ENCODE peak calls at places on chromosomes 11 and 22, in nine cellular contexts. Y is memory B cell; A is heart left ventricle; K is stimulated activated CD4-positive, alpha-beta T cell treated with anti-CD3 and anti-CD28 coated beads, Interleukin-2, amount 100 ng/mL, for 48 hours; Z is T-helper 2 cell; W is GM19239; T is iPS-NIHi11; B is activated naive CD8-positive, alpha-beta T cell treated with anti-CD3 and anti-CD28 coated beads for 36 hours; D is chondrocyte. U is an unnamed sample.

GRCh38 chr22:19041403-19042074 is 80.7 kb downstream of the DGCR2 start:
- DNase-seq in B (no peak), A (no peak), W (no peak), T (no peak), K (no peak), Y (no peak), Z (no peak), D (peak), U (no peak)

GRCh38 chr11:114308689-114309089 is 12.5 kb downstream of the NNMT start:
- DNase-seq in W (no peak), D (no peak), T (no peak), Z (no peak), A (no peak), B (no peak), Y (no peak), K (no peak), U (no peak)

GRCh38 chr11:23278121-23278520 is 417.8 kb upstream of the CCDC179 start:
- DNase-seq in W (no peak), T (no peak), K (no peak), Z (no peak), Y (no peak), B (no peak), D (no peak), A (no peak), U (no peak)

GRCh38 chr11:79352304-79352703 is 88.5 kb downstream of the TENM4 start:
- DNase-seq in B (no peak), Y (no peak), Z (no peak), T (no peak), D (no peak), K (no peak), W (no peak), A (no peak), U (no peak)

GRCh38 chr22:47373648-47374272 is 611.3 kb downstream of the TBC1D22A start:
- DNase-seq in Z (no peak), W (no peak), D (peak), Y (no peak), B (no peak), T (no peak), K (no peak), A (no peak), U (no peak)

GRCh38 chr11:68890490-68891231 is 13.0 kb downstream of the MRPL21 start:
- DNase-seq in A (peak), B (no peak), Y (no peak), Z (no peak), W (no peak), K (no peak), T (no peak), D (peak), U (no peak)

GRCh38 chr11:108679045-108679444 is 14.2 kb downstream of the DDX10 start:
- DNase-seq in W (no peak), K (no peak), T (no peak), B (no peak), D (no peak), Z (no peak), A (no peak), Y (no peak), U (no peak)

GRCh38 chr11:119323532-119324033 is 6.7 kb upstream of the MCAM start:
- DNase-seq in K (peak), Y (peak), A (peak), T (peak), Z (peak), B (peak), W (no peak), D (no peak), U (peak)

GRCh38 chr11:2525166-2525861 is 80.5 kb downstream of the KCNQ1 start:
- DNase-seq in A (peak), K (no peak), Y (no peak), W (no peak), T (no peak), B (no peak), D (peak), Z (no peak), U (peak)

GRCh38 chr11:74025467-74026166 is 16.7 kb upstream of the UCP3 start:
- DNase-seq in T (no peak), D (no peak), W (no peak), A (no peak), B (no peak), Z (peak), Y (no peak), K (no peak), U (peak)

GRCh38 chr11:134101292-134101691 is 32.4 kb downstream of the JAM3 start:
- DNase-seq in Z (no peak), W (no peak), A (no peak), Y (no peak), T (no peak), K (no peak), B (no peak), D (no peak), U (no peak)

GRCh38 chr11:126561327-126561893 is 205.9 kb downstream of the ST3GAL4 start:
- DNase-seq in Z (peak), Y (no peak), K (peak), W (peak), T (peak), A (peak), D (no peak), B (peak), U (peak)

GRCh38 chr11:122748968-122749687 is 89.2 kb upstream of the CRTAM start:
- DNase-seq in T (no peak), D (no peak), A (no peak), W (peak), B (peak), Y (no peak), Z (peak), K (peak), U (peak)

GRCh38 chr22:19510919-19511341 is 13.3 kb downstream of the CLDN5 start:
- DNase-seq in Z (no peak), D (no peak), A (no peak), Y (no peak), W (no peak), K (no peak), T (no peak), B (no peak), U (no peak)

GRCh38 chr11:134572741-134573675 is 161.0 kb upstream of the B3GAT1 start:
- DNase-seq in A (no peak), W (no peak), K (no peak), T (no peak), B (no peak), Y (peak), Z (no peak), D (no peak), U (no peak)

GRCh38 chr11:69888671-69889076 is 69.5 kb upstream of the FGF3 start:
- DNase-seq in K (peak), B (peak), D (peak), Z (peak), Y (peak), A (no peak), T (peak), W (peak), U (peak)

GRCh38 chr11:95487391-95487790 is 256.4 kb upstream of the SESN3 start:
- DNase-seq in Y (peak), Z (peak), B (no peak), A (no peak), T (peak), D (no peak), K (no peak), W (peak), U (peak)

U was measured in activated CD4-positive, alpha-beta memory T cell treated with anti-CD3 and anti-CD28 coated beads for 36 hours.